ENCODE peak calls at places on chromosomes 13 and 19, in seven cellular contexts. X is fibroblast of pulmonary artery, L is amniotic epithelial cell, D is GM03348, R is astrocyte of the spinal cord, C is astrocyte of the cerebellum, N is OCI-LY7. H is an unnamed sample.

GRCh38 chr19:39738809-39739208 is 980 bp upstream of the CLC start:
- DNase-seq in L (no peak), C (no peak), R (no peak), X (no peak), D (no peak), N (no peak), H (no peak)

GRCh38 chr19:31378404-31378803 is 29.2 kb upstream of the TSHZ3 start:
- DNase-seq in N (no peak), D (peak), R (peak), L (peak), X (peak), C (peak), H (no peak)

GRCh38 chr19:38031423-38031770 is 124.4 kb downstream of the SIPA1L3 start:
- DNase-seq in X (peak), C (peak), L (peak), R (peak), D (no peak), N (no peak), H (no peak)

GRCh38 chr19:37929512-37929911 is 22.5 kb downstream of the SIPA1L3 start:
- DNase-seq in R (no peak), X (no peak), N (peak), L (no peak), C (no peak), D (no peak), H (no peak)

GRCh38 chr13:96792736-96793444 is 201.4 kb downstream of the OXGR1 start:
- DNase-seq in X (peak), R (no peak), N (no peak), C (no peak), D (no peak), L (peak), H (no peak)

GRCh38 chr19:48543121-48543710 is 8.8 kb upstream of the SULT2B1 start:
- DNase-seq in X (peak), R (peak), D (peak), L (peak), C (no peak), N (no peak), H (no peak)

GRCh38 chr19:10797078-10797477 is 38.9 kb downstream of the TMED1 start:
- DNase-seq in C (no peak), L (no peak), N (no peak), R (no peak), X (no peak), D (no peak), H (peak)

GRCh38 chr13:51682691-51683090 is 98.4 kb downstream of the WDFY2 start:
- DNase-seq in L (peak), X (peak), N (no peak), R (no peak), D (no peak), C (no peak), H (no peak)

GRCh38 chr19:44113784-44114390 is 688 bp downstream of the ZNF225 start:
- DNase-seq in N (no peak), D (peak), C (no peak), R (no peak), L (no peak), X (no peak), H (no peak)

H was measured in central memory CD4-positive, alpha-beta T cell.